ENCODE peak calls at places on chromosome 11, in nine cellular contexts. K is NCI-H146, P is COR-L47, G is breast epithelium, F is LHCN-M2, X is HT1080, S is anterior cingulate cortex, C is HS-27A, A is Calu3. Z is an unnamed sample.
A peak's percentile ranks its signal among the peaks of the same experiment; 100 is the strongest.

GRCh38 chr11:27720277-27720830 is 20.1 kb upstream of the BDNF start:
- DNase-seq in P (no peak), K (no peak), F (peak; percentile 45), C (no peak), A (peak; percentile 67), G (no peak), S (no peak), X (peak; percentile 49), Z (no peak)

GRCh38 chr11:47918882-47919495 is 61.4 kb upstream of the PTPRJ start:
- DNase-seq in G (no peak), F (peak; percentile 69), K (no peak), S (no peak), A (no peak), X (peak; percentile 67), C (no peak), P (no peak), Z (no peak)

GRCh38 chr11:120413480-120413879 is 77.3 kb downstream of the ARHGEF12 start:
- DNase-seq in K (no peak), G (no peak), X (peak; percentile 26), A (no peak), S (no peak), P (no peak), C (no peak), F (peak; percentile 43), Z (no peak)

GRCh38 chr11:41316726-41317125 is 142.7 kb downstream of the LRRC4C start:
- DNase-seq in S (no peak), C (no peak), P (no peak), X (peak; percentile 7), F (no peak), G (no peak), K (no peak), A (no peak), Z (no peak)

GRCh38 chr11:93521086-93521485 is 22.1 kb downstream of the SMCO4 start:
- DNase-seq in S (no peak), F (no peak), G (no peak), A (peak; percentile 6), P (no peak), C (no peak), X (no peak), K (peak; percentile 17), Z (no peak)

GRCh38 chr11:63670077-63670737 is 969 bp downstream of the ATL3 start:
- DNase-seq in P (no peak), G (no peak), K (no peak), X (no peak), S (no peak), C (no peak), A (no peak), F (peak; percentile 35), Z (no peak)

GRCh38 chr11:2653930-2654739 is 45.7 kb downstream of the KCNQ1OT1 start:
- DNase-seq in F (peak; percentile 78), C (no peak), X (no peak), A (no peak), S (no peak), P (peak; percentile 22), G (no peak), K (no peak), Z (no peak)

GRCh38 chr11:123822022-123822421 is 15.9 kb upstream of the OR6M1 start:
- DNase-seq in C (no peak), G (no peak), P (no peak), S (no peak), X (no peak), F (no peak), K (no peak), A (peak; percentile 12), Z (no peak)

GRCh38 chr11:1650034-1650917 is 20.7 kb downstream of the KRTAP5-5 start:
- DNase-seq in P (no peak), C (no peak), G (peak; percentile 49), K (no peak), X (no peak), A (no peak), F (no peak), S (no peak), Z (no peak)

GRCh38 chr11:31139479-31139878 is 230.1 kb downstream of the DCDC1 start:
- DNase-seq in A (no peak), X (no peak), P (no peak), S (no peak), K (no peak), F (no peak), C (no peak), G (no peak), Z (no peak)

GRCh38 chr11:77046060-77046501 is 11.9 kb downstream of the B3GNT6 start:
- DNase-seq in F (no peak), K (peak; percentile 31), S (no peak), C (no peak), G (no peak), A (peak; percentile 89), X (no peak), P (peak; percentile 74), Z (peak; percentile 71)

Z was measured in GM12891.